ENCODE peak calls at places on chromosomes 13 and 19, in four cellular contexts. C is fibroblast of pulmonary artery, Q is Caco-2, L is LNCaP clone FGC. W is an unnamed sample.
A peak's percentile ranks its signal among the peaks of the same experiment; 100 is the strongest.

GRCh38 chr13:93680329-93680728 is 453.7 kb downstream of the GPC6 start:
- DNase-seq in L (no peak), C (no peak), Q (no peak), W (no peak)

GRCh38 chr19:16922592-16922934 is 33.8 kb downstream of the F2RL3 start:
- DNase-seq in L (no peak), Q (no peak), C (no peak), W (no peak)

GRCh38 chr13:45496942-45497341 is 32.2 kb downstream of the COG3 start:
- DNase-seq in C (no peak), L (no peak), Q (no peak), W (no peak)

GRCh38 chr13:34207872-34208271 is 389.9 kb downstream of the RFC3 start:
- DNase-seq in L (no peak), C (peak; percentile 59), Q (no peak), W (no peak)

GRCh38 chr19:51479531-51480331 is 1.4 kb downstream of the CEACAM18 start:
- DNase-seq in Q (no peak), L (no peak), C (no peak), W (no peak)

GRCh38 chr13:111909501-111909900 is 157.4 kb upstream of the SOX1 start:
- DNase-seq in Q (no peak), C (no peak), L (no peak), W (no peak)

GRCh38 chr13:99959127-99959529 is 12.4 kb downstream of the ZIC5 start:
- DNase-seq in C (no peak), L (no peak), Q (no peak), W (no peak)

GRCh38 chr13:113005997-113006396 is 37.0 kb downstream of the MCF2L start:
- DNase-seq in C (no peak), Q (no peak), L (no peak), W (no peak)

GRCh38 chr19:6765738-6766356 is 1.4 kb downstream of the SH2D3A start:
- DNase-seq in L (peak; percentile 44), C (no peak), Q (peak; percentile 91), W (peak; percentile 2)

GRCh38 chr19:39845621-39846175 is 481 bp downstream of the FBL start:
- DNase-seq in Q (peak; percentile 27), L (no peak), C (no peak), W (no peak)

GRCh38 chr13:112101360-112101930 is 34.5 kb downstream of the SOX1 start:
- DNase-seq in C (no peak), Q (no peak), L (no peak), W (no peak)

GRCh38 chr13:75217949-75218348 is 264.0 kb downstream of the TBC1D4 start:
- DNase-seq in C (peak; percentile 50), L (no peak), Q (peak; percentile 19), W (no peak)

GRCh38 chr19:47351545-47351944 is 2.4 kb downstream of the DHX34 start:
- DNase-seq in C (peak; percentile 52), Q (no peak), L (no peak), W (peak; percentile 58)

GRCh38 chr13:105272660-105273631 is 1262.5 kb downstream of the EFNB2 start:
- DNase-seq in L (no peak), C (no peak), Q (no peak), W (no peak)

GRCh38 chr13:36030670-36031331 is 100.4 kb downstream of the DCLK1 start:
- DNase-seq in Q (no peak), C (peak; percentile 97), L (no peak), W (no peak)

GRCh38 chr19:14381689-14382474 is 638 bp downstream of the ADGRE5 start:
- DNase-seq in C (peak; percentile 61), L (no peak), Q (peak; percentile 62), W (peak; percentile 53)

GRCh38 chr13:27280009-27280646 is 9.5 kb downstream of the RASL11A start:
- DNase-seq in C (no peak), Q (no peak), L (no peak), W (no peak)

GRCh38 chr19:20357921-20358320 is 190.9 kb downstream of the ZNF486 start:
- DNase-seq in C (no peak), L (peak; percentile 15), Q (no peak), W (no peak)

GRCh38 chr13:108306768-108307332 is 37.3 kb downstream of the TNFSF13B start:
- DNase-seq in C (peak; percentile 36), Q (no peak), L (no peak), W (no peak)

GRCh38 chr19:34214040-34214439 is 40.3 kb upstream of the GARRE1 start:
- DNase-seq in L (no peak), Q (no peak), C (no peak), W (no peak)

GRCh38 chr19:30049844-30050667 is 108.0 kb downstream of the URI1 start:
- DNase-seq in L (no peak), C (no peak), Q (no peak), W (no peak)

GRCh38 chr19:1645299-1645698 is 7.1 kb downstream of the TCF3 start:
- DNase-seq in Q (no peak), C (no peak), L (no peak), W (no peak)

GRCh38 chr13:98869408-98870090 is 108.3 kb downstream of the DOCK9 start:
- DNase-seq in L (no peak), Q (no peak), C (peak; percentile 33), W (no peak)

GRCh38 chr13:30569901-30570576 is 47.7 kb upstream of the USPL1 start:
- DNase-seq in L (no peak), Q (no peak), C (peak; percentile 92), W (no peak)

GRCh38 chr19:20179946-20180345 is 12.9 kb downstream of the ZNF486 start:
- DNase-seq in Q (no peak), L (no peak), C (no peak), W (no peak)

GRCh38 chr19:38792250-38793111 is 3.5 kb downstream of the LGALS7B start:
- DNase-seq in Q (no peak), C (peak; percentile 26), L (no peak), W (peak; percentile 67)

GRCh38 chr19:11708457-11708856 is 30.3 kb downstream of the ZNF823 start:
- DNase-seq in L (no peak), Q (no peak), C (no peak), W (peak; percentile 49)

GRCh38 chr13:72109863-72110262 is 242.9 kb upstream of the DACH1 start:
- DNase-seq in Q (no peak), C (no peak), L (no peak), W (no peak)

GRCh38 chr19:17893766-17894165 is 22.0 kb downstream of the SLC5A5 start:
- DNase-seq in L (no peak), Q (no peak), C (no peak), W (no peak)

GRCh38 chr13:26051231-26052135 is at the start of gene SHISA2:
- DNase-seq in L (no peak), Q (no peak), C (peak; percentile 57), W (peak; percentile 59)

GRCh38 chr13:101149735-101150380 is 266.4 kb downstream of the NALCN start:
- DNase-seq in L (no peak), Q (no peak), C (peak; percentile 60), W (no peak)

GRCh38 chr13:99522288-99522687 is 21.0 kb downstream of the TM9SF2 start:
- DNase-seq in L (no peak), C (peak; percentile 62), Q (no peak), W (no peak)

GRCh38 chr19:33193864-33194362 is at the start of gene LRP3:
- DNase-seq in L (no peak), Q (peak; percentile 64), C (peak; percentile 18), W (no peak)

GRCh38 chr13:33125821-33126570 is 109.8 kb downstream of the KL start:
- DNase-seq in Q (peak; percentile 85), L (no peak), C (peak; percentile 94), W (no peak)

GRCh38 chr19:29372921-29373797 is 152.6 kb upstream of the VSTM2B start:
- DNase-seq in Q (no peak), L (no peak), C (no peak), W (no peak)

GRCh38 chr13:72431981-72432617 is 295.3 kb downstream of the MZT1 start:
- DNase-seq in Q (no peak), C (no peak), L (no peak), W (no peak)

GRCh38 chr19:14366529-14366928 is 14.7 kb upstream of the ADGRE5 start:
- DNase-seq in C (peak; percentile 84), L (peak; percentile 89), Q (peak; percentile 80), W (peak; percentile 73)

GRCh38 chr19:9323919-9324583 is at the start of gene ZNF559:
- DNase-seq in L (peak; percentile 90), C (peak; percentile 97), Q (peak; percentile 88), W (peak; percentile 94)
- TF ChIP-seq CTCF in L (peak; percentile 9), C (peak; percentile 39), Q (peak; percentile 28), W (peak; percentile 17)

GRCh38 chr13:79427265-79427664 is 21.2 kb upstream of the RBM26 start:
- DNase-seq in C (no peak), L (no peak), Q (no peak), W (no peak)
- TF ChIP-seq CTCF in C (no peak), L (no peak), Q (no peak), W (no peak)

GRCh38 chr13:48783831-48784230 is 130.1 kb downstream of the CYSLTR2 start:
- DNase-seq in C (no peak), L (no peak), Q (no peak), W (no peak)

GRCh38 chr13:48780713-48781341 is 127.1 kb downstream of the CYSLTR2 start:
- DNase-seq in L (no peak), C (no peak), Q (no peak), W (no peak)

GRCh38 chr13:48782429-48782840 is 128.7 kb downstream of the CYSLTR2 start:
- DNase-seq in Q (no peak), L (no peak), C (no peak), W (no peak)

GRCh38 chr13:48784906-48785555 is 131.3 kb downstream of the CYSLTR2 start:
- DNase-seq in L (no peak), Q (no peak), C (no peak), W (no peak)

GRCh38 chr13:48783181-48783630 is 129.5 kb downstream of the CYSLTR2 start:
- DNase-seq in L (no peak), Q (no peak), C (peak; percentile 100), W (no peak)
- TF ChIP-seq CTCF in L (no peak), Q (no peak), C (peak; percentile 22), W (no peak)

GRCh38 chr13:48504606-48505369 is 28.1 kb downstream of the RCBTB2 start:
- DNase-seq in Q (no peak), C (no peak), L (no peak), W (no peak)
- TF ChIP-seq CTCF in Q (no peak), C (no peak), L (no peak), W (no peak)